ENCODE peak calls at places on chromosomes 7 and 10, in ten cellular contexts. D is activated CD4-positive, alpha-beta T cell treated with anti-CD3 and anti-CD28 coated beads for 48 hours; G is NCI-H2171 treated with DMSO at 0.1 percent for 48 hours; U is kidney glomerular epithelial cell; Q is mucosa of descending colon; I is ELF-1; R is stimulated activated CD8-positive, alpha-beta memory T cell treated with anti-CD3 and anti-CD28 coated beads, Interleukin-7, amount 100 ng/mL, for 4 hours; M is SJSA1; S is hepatic stellate cell; P is pons. E is an unnamed sample.

GRCh38 chr10:43090188-43090587 is 13.3 kb downstream of the RET start:
- DNase-seq in M (no peak), P (no peak), R (no peak), S (no peak), G (no peak), U (no peak), Q (no peak), I (no peak), D (no peak), E (no peak)

GRCh38 chr7:150972746-150973145 is 5.4 kb downstream of the KCNH2 start:
- DNase-seq in M (no peak), U (no peak), G (no peak), I (no peak), D (no peak), Q (no peak), R (no peak), S (no peak), P (no peak), E (no peak)

GRCh38 chr10:89142562-89142961 is 64.6 kb downstream of the CH25H start:
- DNase-seq in I (no peak), U (no peak), S (no peak), Q (no peak), R (no peak), M (no peak), D (no peak), P (no peak), G (no peak), E (no peak)

GRCh38 chr10:45160266-45160665 is 155.1 kb downstream of the OR13A1 start:
- DNase-seq in R (no peak), M (no peak), G (no peak), I (no peak), S (no peak), P (no peak), D (no peak), U (peak; percentile 93), Q (no peak), E (no peak)

GRCh38 chr10:74799840-74800239 is 26.6 kb upstream of the KAT6B start:
- DNase-seq in P (no peak), R (no peak), M (peak; percentile 59), U (peak; percentile 77), I (no peak), G (no peak), S (peak; percentile 21), D (peak; percentile 59), Q (no peak), E (no peak)

GRCh38 chr7:135756191-135756590 is 7.6 kb upstream of the FAM180A start:
- DNase-seq in P (no peak), M (no peak), S (no peak), I (no peak), G (no peak), D (no peak), Q (no peak), U (no peak), R (no peak), E (no peak)

GRCh38 chr10:85993140-85993539 is 373.5 kb downstream of the GRID1 start:
- DNase-seq in S (no peak), D (no peak), U (no peak), M (no peak), Q (no peak), R (no peak), G (no peak), P (no peak), I (no peak), E (no peak)

GRCh38 chr10:95519132-95519487 is 42.1 kb downstream of the SORBS1 start:
- DNase-seq in R (no peak), G (no peak), S (no peak), Q (no peak), U (no peak), M (no peak), P (no peak), I (no peak), D (no peak), E (no peak)

GRCh38 chr7:28316489-28316888 is 95.8 kb upstream of the CREB5 start:
- DNase-seq in G (no peak), P (no peak), Q (no peak), U (no peak), M (no peak), R (no peak), I (no peak), D (no peak), S (peak; percentile 12), E (no peak)

GRCh38 chr7:229184-229964 is 37.0 kb downstream of the FAM20C start:
- DNase-seq in R (no peak), D (no peak), U (no peak), M (peak; percentile 90), S (peak; percentile 74), I (no peak), P (peak; percentile 66), G (no peak), Q (peak; percentile 54), E (peak; percentile 89)

GRCh38 chr7:38839846-38840245 is 69.1 kb downstream of the VPS41 start:
- DNase-seq in M (no peak), I (no peak), S (no peak), U (no peak), D (no peak), Q (no peak), G (no peak), P (no peak), R (no peak), E (no peak)

GRCh38 chr10:35011771-35012191 is 78.4 kb downstream of the CUL2 start:
- DNase-seq in S (no peak), I (no peak), P (no peak), M (no peak), Q (no peak), D (peak; percentile 9), G (no peak), R (no peak), U (no peak), E (no peak)

GRCh38 chr7:139119486-139119849 is 9.9 kb upstream of the ZC3HAV1 start:
- DNase-seq in Q (no peak), I (no peak), M (no peak), G (no peak), U (no peak), R (no peak), S (no peak), P (no peak), D (no peak), E (no peak)